ENCODE peak calls at places on chromosomes 6 and 20, in nine cellular contexts. G is GM12878; A is stomach; S is aorta; R is mucosa of descending colon; Z is fibroblast of lung; X is left ventricle myocardium inferior; Y is naive thymus-derived CD4-positive, alpha-beta T cell; B is ovary. T is an unnamed sample. For H3K4me1 and H3K36me3, the result is how much of the 10 kb centered on the place peaks cover.

GRCh38 chr6:52375780-52376556 is 14.0 kb downstream of the PAQR8 start:
- DNase-seq in A (no peak), X (no peak), S (no peak), Z (no peak), G (no peak), R (no peak), B (no peak), Y (no peak), T (no peak)

GRCh38 chr6:90233994-90234393 is 62.6 kb downstream of the BACH2 start:
- DNase-seq in S (no peak), Y (peak), X (no peak), Z (no peak), R (peak), A (no peak), G (no peak), B (no peak), T (no peak)

GRCh38 chr6:53702316-53702715 is 36.8 kb upstream of the KLHL31 start:
- DNase-seq in Z (no peak), B (no peak), R (no peak), Y (no peak), X (no peak), S (no peak), A (no peak), G (no peak), T (no peak)

GRCh38 chr20:58310291-58310782 is 822 bp downstream of the RAB22A start:
- DNase-seq in B (no peak), A (no peak), X (no peak), Z (peak), R (no peak), G (no peak), Y (no peak), S (no peak), T (no peak)

GRCh38 chr6:75368151-75368779 is 83.7 kb upstream of the TMEM30A start:
- DNase-seq in S (no peak), B (no peak), R (peak), A (peak), Y (no peak), G (no peak), X (no peak), Z (no peak), T (peak)

GRCh38 chr6:53103993-53104675 is 38.9 kb downstream of the FBXO9 start:
- DNase-seq in B (no peak), A (no peak), G (no peak), R (no peak), S (no peak), Z (peak), Y (no peak), X (no peak), T (no peak)

GRCh38 chr6:81735756-81736380 is 16.6 kb downstream of the TENT5A start:
- DNase-seq in G (no peak), X (no peak), S (no peak), R (no peak), B (no peak), Y (no peak), A (no peak), Z (no peak), T (no peak)

GRCh38 chr20:11792229-11792953 is 125.3 kb upstream of the BTBD3 start:
- DNase-seq in Z (no peak), X (no peak), A (no peak), B (no peak), G (no peak), Y (no peak), S (no peak), R (no peak), T (no peak)

GRCh38 chr20:34544109-34544793 is 14.3 kb upstream of the MAP1LC3A start:
- DNase-seq in X (no peak), S (no peak), Z (no peak), G (no peak), Y (no peak), B (no peak), R (peak), A (no peak), T (no peak)

GRCh38 chr6:20319520-20320357 is 81.9 kb upstream of the E2F3 start:
- DNase-seq in G (peak), A (peak), B (no peak), R (peak), S (peak), Y (peak), X (no peak), Z (no peak), T (no peak)

GRCh38 chr20:57856658-57857057 is 146.8 kb upstream of the PMEPA1 start:
- DNase-seq in X (no peak), Z (no peak), A (no peak), S (no peak), R (no peak), Y (no peak), G (no peak), B (no peak), T (no peak)

GRCh38 chr6:111727041-111727440 is 121.4 kb upstream of the TRAF3IP2 start:
- DNase-seq in G (no peak), X (no peak), S (no peak), Z (no peak), Y (no peak), B (no peak), R (no peak), A (no peak), T (no peak)

GRCh38 chr6:111724505-111724904 is 118.8 kb upstream of the TRAF3IP2 start:
- DNase-seq in R (no peak), G (peak), Y (no peak), S (no peak), X (no peak), A (no peak), B (no peak), Z (no peak), T (no peak)

GRCh38 chr6:111725446-111726112 is 119.9 kb upstream of the TRAF3IP2 start:
- DNase-seq in B (no peak), R (no peak), A (no peak), X (no peak), G (no peak), Y (no peak), S (peak), Z (no peak), T (no peak)

GRCh38 chr6:111730835-111731234 is 125.2 kb upstream of the TRAF3IP2 start:
- DNase-seq in S (peak), R (no peak), A (peak), X (peak), Y (no peak), Z (peak), B (peak), G (no peak), T (no peak)

GRCh38 chr6:111727798-111728197 is 122.1 kb upstream of the TRAF3IP2 start:
- DNase-seq in G (no peak), R (no peak), S (no peak), Z (peak), X (no peak), Y (no peak), B (no peak), A (no peak), T (peak)
- H3K4me1 ChIP-seq in G (under half), R (under half), S (under half), Z (under half), X (half or more), Y (under half), B (under half), A (half or more), T (under half)

GRCh38 chr6:135640449-135641111 is 143.0 kb upstream of the AHI1 start:
- DNase-seq in X (no peak), G (no peak), A (no peak), Z (no peak), R (no peak), S (no peak), B (no peak), Y (no peak), T (no peak)
- H3K36me3 ChIP-seq in X (under half), G (under half), A (under half), Z (under half), R (under half), S (under half), B (under half), Y (under half), T (under half)

GRCh38 chr6:160690458-160690857 is 11.6 kb upstream of the PLG start:
- DNase-seq in R (no peak), B (no peak), Y (no peak), X (no peak), Z (no peak), S (no peak), A (no peak), G (no peak), T (no peak)

GRCh38 chr6:160692369-160692959 is 9.6 kb upstream of the PLG start:
- DNase-seq in Z (no peak), R (no peak), A (no peak), G (no peak), S (no peak), Y (no peak), X (no peak), B (no peak), T (peak)

GRCh38 chr6:160685762-160686450 is 16.1 kb upstream of the PLG start:
- DNase-seq in S (no peak), Y (no peak), R (no peak), Z (no peak), X (no peak), G (no peak), B (no peak), A (no peak), T (no peak)

GRCh38 chr6:160691617-160692016 is 10.4 kb upstream of the PLG start:
- DNase-seq in B (no peak), S (no peak), X (no peak), G (no peak), A (no peak), Y (no peak), R (no peak), Z (no peak), T (no peak)
- H3K4me1 ChIP-seq in B (under half), S (under half), X (under half), G (under half), A (under half), Y (under half), R (under half), Z (under half), T (under half)

DNA sequence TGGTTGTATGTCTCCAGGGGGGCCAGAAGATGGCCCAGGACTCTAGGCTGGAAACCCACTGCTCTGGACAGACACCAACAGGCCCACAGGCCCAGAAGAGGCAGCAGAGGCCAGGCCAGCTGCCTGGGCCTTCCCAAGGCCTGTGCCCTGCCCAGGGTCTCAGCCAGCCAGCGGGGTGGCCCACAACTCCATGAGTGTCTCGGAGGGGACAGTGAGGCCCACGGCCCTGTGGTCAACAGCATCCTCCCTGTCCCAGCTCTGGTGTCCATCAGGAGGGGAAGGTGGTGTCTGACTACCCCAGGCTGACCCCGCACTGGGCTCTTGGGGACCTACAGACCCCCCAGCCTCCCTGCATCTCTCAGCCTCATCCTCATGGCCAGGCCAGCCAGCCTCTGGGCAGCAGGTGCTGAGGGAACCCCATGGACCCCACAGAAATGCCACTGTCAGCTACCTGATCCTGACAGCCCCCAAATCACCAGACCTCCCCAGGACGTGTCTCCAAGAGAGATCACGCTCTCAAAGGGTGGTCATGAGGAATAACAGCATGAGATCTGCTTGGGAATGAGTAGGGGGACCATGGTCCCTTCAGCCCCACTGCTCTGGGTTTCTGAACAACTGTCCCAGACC is 112.4 kb downstream of the NOL4L start:
- DNase-seq in S (no peak), A (no peak), B (no peak), G (no peak), X (no peak), Z (no peak), Y (no peak), R (no peak), T (no peak)
- H3K36me3 ChIP-seq in S (under half), A (under half), B (under half), G (under half), X (under half), Z (under half), Y (under half), R (under half), T (under half)

DNA sequence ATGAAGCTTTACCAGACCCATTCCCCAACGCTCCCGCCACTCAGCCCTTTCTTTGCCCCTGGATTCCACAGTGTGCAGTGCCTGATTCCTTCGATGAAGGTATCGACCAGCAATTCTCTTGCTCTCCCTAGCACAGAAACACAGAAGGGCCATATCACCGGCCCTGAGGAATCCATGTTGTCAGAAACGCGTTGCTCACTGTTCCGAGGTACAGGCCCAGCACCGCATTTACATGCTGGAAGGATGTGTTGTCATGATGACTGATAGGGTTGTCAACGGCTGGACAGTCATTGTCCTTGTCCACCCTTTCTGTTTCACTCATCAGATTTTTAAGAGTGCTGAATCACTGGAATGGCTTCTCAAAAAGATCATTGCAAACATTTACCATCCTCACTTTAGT is 57.2 kb upstream of the GPR6 start:
- DNase-seq in Z (no peak), G (no peak), B (no peak), R (no peak), X (no peak), S (no peak), Y (no peak), A (no peak), T (no peak)
- H3K4me1 ChIP-seq in Z (under half), G (under half), B (under half), R (under half), X (under half), S (under half), Y (under half), A (under half), T (under half)

DNA sequence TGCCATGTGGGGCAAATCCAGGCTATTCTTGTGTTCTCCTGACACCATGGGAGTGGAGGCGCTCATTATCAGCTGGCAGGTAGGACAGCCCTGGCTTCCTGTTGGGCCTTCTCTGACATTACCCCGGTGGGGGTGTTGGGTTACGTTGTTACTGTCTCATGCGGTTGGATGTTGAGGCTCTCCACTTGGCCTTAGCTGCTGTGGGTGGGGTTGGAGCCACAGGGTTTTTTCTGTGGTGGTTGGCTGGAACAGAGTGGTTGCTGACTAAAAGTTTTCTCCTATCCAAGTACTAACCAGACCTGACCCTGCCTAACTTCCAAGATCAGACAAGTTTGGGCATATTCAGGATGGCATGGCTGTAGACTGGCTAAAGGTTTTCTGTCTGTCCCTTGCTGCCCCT is 20.2 kb downstream of the RIPK1 start:
- DNase-seq in S (peak), A (no peak), B (no peak), Z (peak), G (no peak), Y (no peak), R (no peak), X (no peak), T (no peak)
- H3K36me3 ChIP-seq in S (under half), A (half or more), B (under half), Z (under half), G (under half), Y (under half), R (under half), X (half or more), T (half or more)

GRCh38 chr20:19834287-19834686 is 76.2 kb downstream of the RIN2 start:
- DNase-seq in Z (no peak), R (no peak), Y (no peak), A (no peak), X (no peak), S (no peak), G (no peak), B (no peak), T (no peak)

GRCh38 chr20:19833395-19833794 is 75.3 kb downstream of the RIN2 start:
- DNase-seq in X (no peak), S (no peak), R (no peak), G (no peak), B (no peak), Y (no peak), Z (no peak), A (no peak), T (no peak)

GRCh38 chr20:19832875-19833274 is 74.8 kb downstream of the RIN2 start:
- DNase-seq in S (no peak), R (no peak), X (no peak), Y (no peak), B (no peak), Z (no peak), G (no peak), A (no peak), T (no peak)

GRCh38 chr20:19835533-19836222 is 77.6 kb downstream of the RIN2 start:
- DNase-seq in Y (no peak), R (no peak), A (no peak), S (no peak), X (peak), G (no peak), B (no peak), Z (no peak), T (no peak)

DNA sequence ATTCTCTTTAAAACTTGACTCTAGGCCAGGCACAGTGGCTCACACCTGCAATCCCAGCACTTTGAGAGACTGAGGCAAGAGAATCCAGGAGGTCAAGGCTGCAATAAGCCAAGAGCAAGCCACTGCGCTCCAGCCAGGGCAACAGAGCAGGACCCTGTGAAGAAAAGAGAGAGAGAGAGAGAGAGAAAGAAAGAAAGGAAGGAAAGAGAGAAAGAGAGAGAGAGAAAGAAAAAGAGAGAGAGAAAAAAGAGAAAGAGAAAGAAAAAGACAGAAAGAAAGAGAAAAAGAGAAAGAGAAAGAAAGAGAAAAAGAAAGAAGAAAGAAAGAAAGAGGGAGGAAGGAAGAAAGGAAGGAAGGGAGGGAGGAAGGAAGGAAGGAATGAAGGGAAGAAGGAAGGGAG is 76.7 kb downstream of the RIN2 start:
- DNase-seq in G (no peak), Z (no peak), B (no peak), S (no peak), Y (no peak), A (no peak), R (no peak), X (no peak), T (no peak)
- H3K4me1 ChIP-seq in G (under half), Z (under half), B (under half), S (under half), Y (under half), A (under half), R (under half), X (under half), T (under half)